ENCODE peak calls at places on chromosomes 11 and 22, in four cellular contexts. A, E, M and X are unnamed samples.

GRCh38 chr22:20241579-20242392 is 26.3 kb downstream of the RTN4R start:
- DNase-seq in A (no peak), M (no peak), E (no peak), X (no peak)

GRCh38 chr11:28649922-28650321 is 541.7 kb downstream of the METTL15 start:
- DNase-seq in E (no peak), M (no peak), A (no peak), X (peak; percentile 44)

GRCh38 chr11:123091541-123091940 is 29.6 kb upstream of the HSPA8 start:
- DNase-seq in M (no peak), A (no peak), E (no peak), X (no peak)

GRCh38 chr11:114367244-114367957 is 32.9 kb downstream of the C11orf71 start:
- DNase-seq in E (no peak), M (no peak), A (no peak), X (no peak)

GRCh38 chr11:1103401-1104360 is 29.0 kb downstream of the MUC2 start:
- DNase-seq in A (no peak), E (no peak), M (no peak), X (no peak)

GRCh38 chr11:116167706-116168458 is 604.9 kb downstream of the BUD13 start:
- DNase-seq in A (no peak), E (no peak), M (no peak), X (no peak)

GRCh38 chr11:45801723-45802315 is 3.1 kb upstream of the SLC35C1 start:
- DNase-seq in M (no peak), E (no peak), A (no peak), X (peak; percentile 18)

GRCh38 chr11:103609117-103610066 is 427.0 kb upstream of the DDI1 start:
- DNase-seq in M (no peak), E (no peak), A (peak; percentile 96), X (peak; percentile 89)

GRCh38 chr22:32764330-32765116 is 37.0 kb upstream of the TIMP3 start:
- DNase-seq in M (no peak), E (no peak), A (peak; percentile 96), X (no peak)

GRCh38 chr11:16841984-16842383 is 103.5 kb downstream of the C11orf58 start:
- DNase-seq in M (no peak), E (no peak), A (no peak), X (no peak)

GRCh38 chr22:17412232-17412631 is 43.0 kb downstream of the CECR2 start:
- DNase-seq in E (no peak), A (no peak), M (no peak), X (no peak)

GRCh38 chr11:57427692-57428082 is 766 bp upstream of the SLC43A3 start:
- DNase-seq in M (no peak), A (peak; percentile 57), E (no peak), X (no peak)

GRCh38 chr22:23832226-23833016 is 6.4 kb downstream of the DERL3 start:
- DNase-seq in A (no peak), M (no peak), E (no peak), X (no peak)

GRCh38 chr11:12687740-12688139 is 13.5 kb downstream of the TEAD1 start:
- DNase-seq in E (peak; percentile 40), A (no peak), M (no peak), X (no peak)

DNA sequence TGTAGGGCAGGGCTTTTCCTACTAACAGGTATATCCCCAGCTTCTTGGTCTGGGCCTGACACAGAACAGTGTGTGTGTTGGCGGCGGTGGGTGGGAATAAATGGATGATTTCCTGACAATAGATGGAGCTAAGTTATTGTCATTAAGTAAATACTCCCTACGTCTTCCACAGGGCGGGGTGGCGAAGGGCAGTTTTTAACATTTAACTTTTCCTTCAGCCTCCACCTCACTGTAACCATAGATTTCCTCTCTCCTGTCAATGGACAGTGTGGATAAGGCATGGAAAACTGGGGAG is 11.6 kb upstream of the SMPD1 start:
- DNase-seq in E (no peak), M (no peak), A (no peak), X (no peak)
- H3K9ac ChIP-seq in E (no peak overlapping the region), M (no peak overlapping the region), A (no peak overlapping the region), X (peak overlapping the region; percentile 12)

DNA sequence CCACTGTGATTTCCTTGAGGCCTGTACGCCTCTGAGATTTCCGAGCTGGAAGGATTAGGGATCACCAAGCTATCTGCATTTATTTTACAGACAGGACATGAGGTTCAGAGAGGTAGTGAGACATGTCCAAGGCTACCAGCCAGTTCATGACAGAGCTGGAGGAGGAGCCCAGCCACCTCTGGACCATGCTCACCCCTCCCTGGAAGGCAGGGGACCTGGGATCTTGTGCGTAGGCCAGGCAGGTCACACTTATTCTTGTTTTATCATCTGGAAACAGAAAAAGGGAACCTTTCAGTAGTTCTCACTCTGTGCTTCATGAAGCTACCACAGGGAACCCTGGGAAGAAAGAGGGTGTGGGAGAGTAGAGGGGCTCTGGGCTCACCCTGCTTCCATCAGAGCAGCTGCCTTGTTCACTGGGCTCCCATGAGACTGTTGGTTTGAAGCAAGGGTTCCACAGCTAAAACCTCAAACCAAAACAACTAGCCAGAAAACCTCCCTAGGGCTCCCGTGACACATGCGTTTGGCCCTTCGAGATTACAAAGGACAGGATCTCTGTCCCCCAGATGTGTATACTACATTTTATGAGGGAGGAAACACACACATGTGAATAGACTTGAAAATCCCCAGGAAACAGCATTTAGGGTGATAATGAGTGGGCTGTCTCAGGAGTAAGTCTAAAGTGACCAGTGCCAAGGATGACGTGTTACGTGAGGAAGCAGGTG is 106.4 kb downstream of the DSCAML1 start:
- DNase-seq in M (peak; percentile 27), A (no peak), E (no peak), X (no peak)
- TF ChIP-seq FOS in M (no peak), A (no peak), E (no peak), X (no peak)

GRCh38 chr11:2390871-2391662 is 9.5 kb upstream of the TSSC4 start:
- DNase-seq in A (peak; percentile 78), M (no peak), E (peak; percentile 66), X (no peak)
- H3K4me3 ChIP-seq in A (no peak overlapping the region), M (no peak overlapping the region), E (no peak overlapping the region), X (no peak overlapping the region)

GRCh38 chr22:22113701-22114100 is 130.9 kb upstream of the VPREB1 start:
- DNase-seq in M (no peak), A (no peak), E (no peak), X (no peak)

GRCh38 chr22:22110548-22111266 is 128.1 kb upstream of the TOP3B start:
- DNase-seq in M (peak; percentile 93), A (peak; percentile 78), E (peak; percentile 96), X (peak; percentile 23)

GRCh38 chr22:22111267-22111751 is 128.7 kb upstream of the TOP3B start:
- DNase-seq in E (peak; percentile 89), M (peak; percentile 86), A (peak; percentile 95), X (no peak)

GRCh38 chr22:22112533-22113294 is 130.1 kb upstream of the TOP3B start:
- DNase-seq in E (peak; percentile 51), A (no peak), M (no peak), X (no peak)

DNA sequence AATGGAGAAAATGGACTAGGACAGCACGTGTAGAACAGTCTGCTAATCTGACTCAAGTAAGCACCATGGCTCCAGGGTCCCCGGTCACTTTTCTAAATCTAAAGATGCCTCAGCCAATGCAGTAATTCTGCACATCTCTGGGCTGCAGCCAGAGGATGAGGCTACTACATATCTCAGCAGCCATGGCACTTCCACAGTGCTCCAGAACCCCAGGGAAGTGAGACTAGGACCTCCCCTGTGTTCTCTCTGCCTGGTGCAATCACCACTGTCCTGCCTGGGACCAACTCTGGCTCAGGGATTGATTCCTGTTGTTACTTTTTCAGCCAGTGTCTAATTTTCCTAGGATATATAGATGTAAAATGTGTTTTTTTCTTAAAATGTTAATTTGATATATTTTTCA is 129.4 kb upstream of the TOP3B start:
- DNase-seq in M (no peak), A (no peak), E (peak; percentile 32), X (no peak)
- H3K9ac ChIP-seq in M (no peak overlapping the region), A (no peak overlapping the region), E (no peak overlapping the region), X (no peak overlapping the region)

GRCh38 chr22:37546436-37547248 is 13.6 kb upstream of the CDC42EP1 start:
- DNase-seq in M (no peak), E (no peak), A (peak; percentile 68), X (peak; percentile 44)
- TF ChIP-seq FOS in M (no peak), E (no peak), A (no peak), X (no peak)

DNA sequence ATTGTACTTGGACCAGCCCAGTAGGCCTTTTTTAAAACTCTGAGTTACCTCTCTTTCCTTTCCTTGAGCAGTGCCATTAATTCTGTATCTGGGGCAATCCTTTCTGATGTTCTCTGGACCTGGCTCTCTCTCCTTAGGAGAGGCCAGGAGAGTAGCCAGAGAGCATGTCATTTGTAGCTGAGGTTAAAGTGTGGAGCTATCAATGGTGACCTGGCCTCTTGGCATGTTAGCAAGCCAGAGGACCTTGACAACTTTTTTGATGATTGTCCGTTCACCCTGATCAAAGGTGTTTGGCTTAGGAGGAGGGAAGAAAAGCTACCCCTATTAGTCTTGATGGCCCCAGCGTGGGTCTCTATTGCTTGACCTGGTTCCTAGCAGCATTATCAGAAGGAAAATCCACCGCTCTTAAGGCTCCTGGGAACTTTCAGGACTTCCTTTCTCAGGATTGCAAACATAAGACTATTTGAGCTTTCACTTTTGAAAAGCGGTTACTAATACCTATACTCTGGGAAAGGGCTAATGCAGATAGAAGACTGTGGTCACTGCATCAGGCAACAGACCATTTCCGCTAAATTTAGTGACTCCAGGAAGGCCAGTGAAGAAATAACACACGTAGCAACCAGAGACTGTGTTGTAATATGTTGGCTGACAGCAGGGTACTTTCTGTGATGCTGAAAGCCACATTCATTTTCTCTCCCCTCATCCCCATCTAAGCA is 18.2 kb downstream of the LIMK2 start:
- DNase-seq in A (peak; percentile 44), M (peak; percentile 57), E (no peak), X (peak; percentile 53)
- H3K4me3 ChIP-seq in A (no peak overlapping the region), M (no peak overlapping the region), E (no peak overlapping the region), X (no peak overlapping the region)

DNA sequence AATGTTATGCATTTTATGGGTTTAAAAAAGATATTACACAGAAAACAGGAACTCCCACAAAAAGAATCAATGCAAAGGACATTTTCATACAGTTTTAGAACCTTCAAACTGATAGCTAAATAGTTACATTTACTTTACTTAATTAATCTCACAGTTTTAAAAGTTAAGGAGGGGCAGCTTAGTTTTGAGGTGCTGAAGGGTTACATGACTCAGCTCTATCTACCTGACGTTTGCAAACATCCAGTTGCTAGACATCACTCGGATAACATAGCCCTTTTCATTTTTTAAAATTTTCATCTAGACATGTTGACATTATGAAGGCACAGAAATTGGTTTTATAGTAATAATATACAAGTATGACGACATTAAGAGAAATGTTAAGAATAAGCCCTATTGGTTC is 53.7 kb upstream of the HSD17B12 start:
- DNase-seq in M (no peak), E (no peak), A (no peak), X (no peak)
- H3K9ac ChIP-seq in M (no peak overlapping the region), E (no peak overlapping the region), A (no peak overlapping the region), X (no peak overlapping the region)

GRCh38 chr11:130980463-130980862 is 64.2 kb upstream of the SNX19 start:
- DNase-seq in E (no peak), M (no peak), A (no peak), X (no peak)

DNA sequence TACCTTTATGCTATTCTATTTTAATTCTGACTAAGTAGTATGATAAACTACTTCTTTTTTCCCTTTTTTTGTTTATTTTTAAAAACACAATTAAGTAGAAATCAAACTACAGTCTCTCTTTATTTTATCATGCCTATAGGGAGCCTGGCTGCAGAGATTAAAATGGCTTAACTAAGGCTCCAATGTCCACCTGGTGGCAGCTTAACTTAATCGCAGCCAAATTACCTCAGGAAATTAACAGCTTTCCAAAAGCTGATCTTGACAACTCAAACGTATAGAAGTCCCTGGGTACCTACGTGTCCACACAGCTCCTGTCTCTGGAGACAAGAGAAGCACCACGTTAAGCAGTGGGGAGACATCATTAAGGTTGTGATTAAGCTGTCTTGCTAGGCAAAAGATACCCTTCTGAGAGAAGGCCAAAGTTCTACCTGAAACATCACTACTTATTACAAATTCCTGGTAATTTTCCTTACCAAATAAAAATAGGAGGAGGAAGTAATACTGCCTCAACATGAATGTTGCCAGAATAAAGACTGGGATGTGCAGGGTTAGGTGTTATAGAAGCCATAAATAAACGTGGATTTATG is 63.2 kb upstream of the SNX19 start:
- DNase-seq in M (no peak), E (peak; percentile 9), A (peak; percentile 61), X (peak; percentile 20)
- TF ChIP-seq FOS in M (no peak), E (no peak), A (no peak), X (no peak)